ENCODE peak calls at places on chromosomes 6 and 20, in four cellular contexts. W is activated CD8-positive, alpha-beta memory T cell treated with anti-CD3 and anti-CD28 coated beads for 24 hours; L is posterior cingulate gyrus; I is NCI-H1417. M is an unnamed sample.

GRCh38 chr6:21305827-21306469 is 287.6 kb upstream of the SOX4 start:
- DNase-seq in L (no peak), W (no peak), I (no peak), M (no peak)

GRCh38 chr6:70119218-70119835 is 183.6 kb downstream of the COL9A1 start:
- DNase-seq in L (no peak), W (no peak), I (no peak), M (no peak)

GRCh38 chr20:5362771-5363170 is 46.0 kb upstream of the PROKR2 start:
- DNase-seq in W (no peak), L (no peak), I (no peak), M (no peak)

GRCh38 chr6:156794963-156795362 is 17.8 kb downstream of the ARID1B start:
- DNase-seq in W (no peak), L (no peak), I (no peak), M (no peak)

GRCh38 chr6:163777379-163777686 is 362.8 kb downstream of the QKI start:
- DNase-seq in I (no peak), L (no peak), W (no peak), M (no peak)

GRCh38 chr20:10419550-10420133 is 14.4 kb downstream of the MKKS start:
- DNase-seq in L (no peak), I (no peak), W (no peak), M (no peak)

GRCh38 chr6:169155481-169155880 is 98.2 kb downstream of the THBS2 start:
- DNase-seq in I (no peak), L (no peak), W (peak), M (no peak)

GRCh38 chr20:373171-373890 is 7.2 kb upstream of the TRIB3 start:
- DNase-seq in I (no peak), L (no peak), W (no peak), M (no peak)

GRCh38 chr20:43507150-43508080 is at the start of gene L3MBTL1:
- DNase-seq in L (peak), I (peak), W (peak), M (peak)

GRCh38 chr6:9140181-9140580 is 704.8 kb upstream of the SLC35B3 start:
- DNase-seq in L (peak), W (no peak), I (peak), M (no peak)

GRCh38 chr20:62293111-62293784 is 9.5 kb upstream of the ADRM1 start:
- DNase-seq in I (no peak), W (no peak), L (peak), M (no peak)

GRCh38 chr20:51480507-51481270 is 61.8 kb downstream of the NFATC2 start:
- DNase-seq in W (peak), L (no peak), I (no peak), M (no peak)

GRCh38 chr20:59821788-59822187 is 111.6 kb downstream of the SYCP2 start:
- DNase-seq in W (no peak), L (no peak), I (no peak), M (no peak)

GRCh38 chr6:13572240-13572639 is 2.2 kb upstream of the SIRT5 start:
- DNase-seq in I (no peak), W (no peak), L (no peak), M (no peak)

GRCh38 chr6:100461920-100462295 is 2.8 kb downstream of the SIM1 start:
- DNase-seq in L (no peak), W (no peak), I (peak), M (no peak)

GRCh38 chr6:146041282-146041681 is 12.4 kb downstream of the GRM1 start:
- DNase-seq in I (peak), W (no peak), L (no peak), M (no peak)

GRCh38 chr6:87700729-87701675 is 1.0 kb downstream of the AKIRIN2 start:
- DNase-seq in I (peak), L (peak), W (peak), M (peak)

GRCh38 chr6:167915139-167915538 is 82.3 kb upstream of the KIF25 start:
- DNase-seq in I (no peak), L (no peak), W (no peak), M (no peak)

GRCh38 chr20:53344891-53345290 is 248.7 kb downstream of the ZNF217 start:
- DNase-seq in I (no peak), W (no peak), L (no peak), M (no peak)

GRCh38 chr6:25660512-25660911 is 8.5 kb downstream of the SCGN start:
- DNase-seq in L (no peak), W (no peak), I (peak), M (no peak)

GRCh38 chr6:132128424-132128823 is 177.3 kb upstream of the CCN2 start:
- DNase-seq in L (no peak), W (no peak), I (no peak), M (no peak)

GRCh38 chr6:166785131-166785530 is 158.1 kb upstream of the RPS6KA2 start:
- DNase-seq in I (no peak), W (no peak), L (no peak), M (no peak)

GRCh38 chr6:17291778-17292177 is 10.6 kb downstream of the RBM24 start:
- DNase-seq in I (peak), L (no peak), W (no peak), M (no peak)

GRCh38 chr6:127031511-127031910 is 87.0 kb upstream of the RSPO3 start:
- DNase-seq in L (no peak), I (no peak), W (no peak), M (no peak)

GRCh38 chr6:137808191-137808590 is 58.9 kb upstream of the TNFAIP3 start:
- DNase-seq in I (no peak), L (no peak), W (no peak), M (no peak)

GRCh38 chr6:107956586-107957164 is 1.3 kb downstream of the SEC63 start:
- DNase-seq in L (no peak), W (no peak), I (peak), M (no peak)

GRCh38 chr6:149470948-149471347 is 13.9 kb downstream of the ZC3H12D start:
- DNase-seq in L (no peak), I (no peak), W (no peak), M (no peak)

GRCh38 chr6:13641315-13641714 is 26.2 kb downstream of the NOL7 start:
- DNase-seq in I (no peak), W (no peak), L (no peak), M (no peak)

GRCh38 chr20:9200196-9200595 is 131.3 kb downstream of the PLCB4 start:
- DNase-seq in I (no peak), L (no peak), W (no peak), M (no peak)

GRCh38 chr20:62808211-62808865 is 3.7 kb downstream of the OGFR start:
- DNase-seq in L (peak), I (peak), W (peak), M (peak)

GRCh38 chr6:28589234-28589951 is 63.7 kb downstream of the GPX5 start:
- DNase-seq in W (peak), L (no peak), I (no peak), M (peak)

M was measured in head of caudate nucleus.